ENCODE peak calls at places on chromosomes 2 and 18, in four cellular contexts. I is A549, Z is IMR-90, O is GM12878. X is an unnamed sample.

GRCh38 chr2:242010567-242011513 is 141.3 kb downstream of the RTP5 start:
- DNase-seq in Z (peak; percentile 1), O (no peak), I (no peak), X (peak; percentile 44)

GRCh38 chr2:204219196-204219595 is 282.6 kb downstream of the ICOS start:
- DNase-seq in Z (no peak), I (no peak), O (no peak), X (no peak)

GRCh38 chr2:240397542-240397916 is 37.9 kb upstream of the GPC1 start:
- DNase-seq in I (no peak), Z (no peak), O (no peak), X (no peak)

GRCh38 chr2:65450395-65450794 is 18.0 kb upstream of the SPRED2 start:
- DNase-seq in I (no peak), O (no peak), Z (no peak), X (no peak)

GRCh38 chr2:168480356-168480755 is 24.3 kb downstream of the CERS6 start:
- DNase-seq in Z (no peak), I (peak; percentile 7), O (no peak), X (no peak)

GRCh38 chr18:22284581-22285230 is 115.3 kb downstream of the GATA6 start:
- DNase-seq in Z (no peak), O (no peak), I (no peak), X (no peak)

GRCh38 chr2:37753758-37754157 is 82.3 kb upstream of the CDC42EP3 start:
- DNase-seq in I (no peak), Z (no peak), O (no peak), X (no peak)

GRCh38 chr18:24300703-24301102 is 96.9 kb downstream of the OSBPL1A start:
- DNase-seq in O (no peak), I (no peak), Z (no peak), X (no peak)

GRCh38 chr2:232633413-232634318 is at the start of gene EFHD1:
- DNase-seq in I (peak; percentile 53), Z (peak; percentile 34), O (no peak), X (peak; percentile 87)

GRCh38 chr2:160365691-160366367 is 127.8 kb downstream of the RBMS1 start:
- DNase-seq in Z (no peak), O (no peak), I (no peak), X (no peak)

GRCh38 chr2:72367530-72368225 is 220.0 kb upstream of the CYP26B1 start:
- DNase-seq in Z (peak; percentile 90), O (no peak), I (peak; percentile 51), X (no peak)

GRCh38 chr2:228048838-228049490 is 132.5 kb downstream of the SPHKAP start:
- DNase-seq in O (no peak), I (peak; percentile 41), Z (peak; percentile 11), X (peak; percentile 28)

GRCh38 chr2:28544405-28544914 is 48.6 kb downstream of the PLB1 start:
- DNase-seq in Z (no peak), I (no peak), O (no peak), X (peak; percentile 70)

GRCh38 chr2:240156026-240156390 is 15.6 kb upstream of the OTOS start:
- DNase-seq in Z (no peak), O (no peak), I (no peak), X (no peak)

GRCh38 chr2:210617732-210618330 is 61.4 kb downstream of the CPS1 start:
- DNase-seq in Z (peak; percentile 49), O (no peak), I (peak; percentile 15), X (peak; percentile 55)

GRCh38 chr2:51084750-51085149 is 52.8 kb upstream of the NRXN1 start:
- DNase-seq in I (no peak), O (no peak), Z (peak; percentile 2), X (no peak)

DNA sequence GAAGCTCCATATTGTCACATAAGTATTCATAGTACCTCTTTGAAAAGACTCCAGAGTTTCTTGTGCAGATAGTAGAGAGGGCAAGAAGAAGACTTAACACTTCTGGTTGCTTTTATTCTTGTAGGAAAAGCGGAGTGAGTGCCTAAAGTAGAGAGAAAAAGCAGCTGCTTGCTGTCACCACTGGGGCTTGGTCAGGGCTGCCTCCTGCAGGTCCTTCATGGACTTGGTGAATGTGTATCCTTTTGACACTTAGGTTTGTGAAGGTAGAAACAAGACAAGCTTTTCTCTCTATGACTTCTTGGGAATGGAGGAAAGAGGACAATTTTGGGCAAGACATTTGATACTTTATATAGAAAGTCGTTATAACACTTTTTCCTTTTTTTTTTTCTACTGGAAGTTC is 312.8 kb upstream of the FANCL start:
- DNase-seq in Z (no peak), O (no peak), I (no peak), X (no peak)
- TF ChIP-seq RCOR1 in Z (no peak), O (no peak), I (no peak), X (no peak)

GRCh38 chr2:149731112-149731511 is 143.5 kb upstream of the MMADHC start:
- DNase-seq in Z (no peak), O (no peak), I (no peak), X (no peak)

GRCh38 chr2:149732730-149733290 is 145.2 kb upstream of the MMADHC start:
- DNase-seq in O (no peak), I (no peak), Z (no peak), X (no peak)

GRCh38 chr2:149732001-149732685 is 144.6 kb upstream of the MMADHC start:
- DNase-seq in Z (peak; percentile 54), I (peak; percentile 6), O (no peak), X (no peak)

GRCh38 chr2:149735237-149735958 is 147.8 kb upstream of the MMADHC start:
- DNase-seq in I (no peak), Z (peak; percentile 85), O (no peak), X (no peak)

GRCh38 chr2:149733936-149734685 is 146.5 kb upstream of the MMADHC start:
- DNase-seq in Z (peak; percentile 48), I (peak; percentile 3), O (no peak), X (peak; percentile 4)
- TF ChIP-seq RCOR1 in Z (no peak), I (no peak), O (no peak), X (no peak)

GRCh38 chr18:39742015-39742466 is 2176.4 kb upstream of the CELF4 start:
- DNase-seq in O (no peak), Z (peak; percentile 59), I (no peak), X (peak; percentile 53)
- TF ChIP-seq RCOR1 in O (no peak), Z (no peak), I (no peak), X (peak; percentile 98)

DNA sequence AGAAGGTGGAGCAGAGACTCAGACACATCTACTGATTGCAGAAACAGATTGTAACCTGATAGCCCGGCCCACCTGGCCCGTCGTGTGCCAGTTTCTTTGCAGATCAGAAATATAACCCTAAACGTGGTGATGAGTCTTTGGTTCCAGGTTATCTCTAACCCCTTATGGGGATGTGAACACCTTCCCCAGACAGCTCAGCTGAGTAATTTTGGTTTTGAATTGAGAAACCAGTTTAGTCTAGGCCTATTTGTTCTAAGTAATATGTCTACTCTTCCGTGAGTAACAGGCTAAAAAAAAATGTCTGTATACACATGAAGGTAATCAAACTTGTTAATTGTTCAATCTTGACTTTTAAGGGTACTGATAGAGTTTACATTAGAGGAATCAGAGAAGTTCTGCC is 35.7 kb downstream of the RASGRP3 start:
- DNase-seq in O (no peak), I (no peak), Z (no peak), X (no peak)
- TF ChIP-seq RCOR1 in O (no peak), I (no peak), Z (no peak), X (no peak)

DNA sequence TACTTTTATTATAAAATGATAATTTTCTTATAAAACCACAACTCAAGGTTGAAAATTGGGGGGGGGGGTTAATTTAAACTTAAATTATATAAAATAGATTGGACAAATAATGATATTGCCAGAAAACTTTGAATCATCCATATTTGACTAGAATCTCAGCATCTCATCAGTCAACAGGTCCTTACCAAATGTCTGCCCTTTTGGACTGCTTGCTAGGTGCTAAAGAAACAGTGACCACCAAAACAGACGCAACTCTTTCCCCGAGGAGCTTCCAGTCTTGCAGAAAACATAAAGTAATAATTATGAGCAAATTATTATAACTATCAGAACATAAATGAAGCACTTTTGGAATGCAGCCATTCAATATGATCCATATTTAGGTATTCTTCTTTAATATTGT is 8.6 kb upstream of the COL3A1 start:
- DNase-seq in I (no peak), O (no peak), Z (no peak), X (no peak)
- TF ChIP-seq RCOR1 in I (no peak), O (no peak), Z (no peak), X (no peak)

DNA sequence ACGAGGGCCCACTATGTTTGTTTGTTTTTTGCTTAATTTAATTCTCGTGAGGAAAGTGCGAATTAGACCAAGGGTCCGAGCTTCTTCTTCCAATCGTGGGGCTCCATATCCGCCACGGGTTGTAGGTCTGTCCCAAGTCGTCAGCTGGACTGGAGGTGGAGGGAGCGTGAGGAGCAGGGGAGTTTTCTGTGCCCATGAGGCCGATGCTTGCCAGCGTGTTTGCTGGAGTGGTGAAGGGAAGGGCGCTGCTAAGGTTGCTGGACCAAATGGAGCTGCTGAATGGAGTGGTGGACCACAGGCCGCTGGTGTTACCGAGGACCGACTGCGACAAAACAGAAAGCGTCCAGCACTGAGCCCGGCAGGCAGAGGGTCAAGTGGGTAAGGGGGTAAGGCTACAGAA is 43.7 kb downstream of the ZAP70 start:
- DNase-seq in Z (no peak), I (no peak), O (no peak), X (no peak)
- TF ChIP-seq RCOR1 in Z (no peak), I (no peak), O (no peak), X (no peak)

GRCh38 chr2:215937190-215937589 is 76.2 kb downstream of the MREG start:
- DNase-seq in I (no peak), Z (no peak), O (no peak), X (no peak)

GRCh38 chr2:215942194-215942593 is 71.2 kb downstream of the MREG start:
- DNase-seq in O (no peak), I (no peak), Z (no peak), X (no peak)

GRCh38 chr2:215946581-215946980 is 66.8 kb downstream of the MREG start:
- DNase-seq in I (no peak), O (no peak), Z (no peak), X (no peak)

GRCh38 chr2:215940645-215941184 is 72.6 kb downstream of the MREG start:
- DNase-seq in I (no peak), Z (no peak), O (no peak), X (no peak)

DNA sequence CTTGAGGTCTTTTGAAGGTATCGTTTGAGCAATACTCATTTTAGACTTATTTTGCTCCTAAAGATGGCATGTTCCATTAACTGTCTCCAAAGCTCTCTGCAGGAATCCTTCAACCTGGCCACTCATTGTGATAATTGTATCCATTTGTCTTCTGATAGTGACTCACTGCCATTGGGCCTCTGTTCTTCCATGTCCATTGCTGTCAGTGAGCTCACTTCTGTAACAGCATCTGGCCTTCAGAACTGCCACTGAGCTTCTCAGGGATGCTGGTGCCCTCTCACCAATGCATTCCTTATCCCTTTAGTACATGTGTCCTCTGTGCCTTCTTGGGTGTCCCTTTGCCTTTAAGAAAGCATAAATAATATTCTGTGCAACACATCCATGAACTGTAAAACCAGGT is 71.6 kb downstream of the MREG start:
- DNase-seq in Z (no peak), O (no peak), I (no peak), X (no peak)
- TF ChIP-seq RCOR1 in Z (no peak), O (no peak), I (no peak), X (no peak)

GRCh38 chr2:128321421-128321775 is 2.7 kb upstream of the HS6ST1 start:
- DNase-seq in I (no peak), Z (no peak), O (no peak), X (no peak)
- TF ChIP-seq RCOR1 in I (no peak), Z (no peak), O (no peak), X (no peak)

X was measured in SK-N-SH.